ENCODE peak calls at places on chromosomes 4 and X, in five cellular contexts. M, T, B, D and I are unnamed samples.

GRCh38 chrX:100609591-100609990 is 24.9 kb downstream of the TNMD start:
- DNase-seq in M (no peak), T (no peak), B (no peak), D (no peak), I (no peak)

GRCh38 chrX:2559124-2559523 is 58.3 kb upstream of the DHRSX start:
- DNase-seq in M (no peak), T (no peak), B (no peak), D (no peak), I (no peak)

GRCh38 chr4:84683065-84683464 is 100.1 kb downstream of the CDS1 start:
- DNase-seq in M (no peak), T (no peak), B (no peak), D (no peak), I (no peak)

GRCh38 chr4:187451776-187452175 is 543.8 kb upstream of the ZFP42 start:
- DNase-seq in M (no peak), T (no peak), B (no peak), D (no peak), I (no peak)

GRCh38 chr4:2068198-2068470 is 9.0 kb downstream of the NAT8L start:
- DNase-seq in M (no peak), T (no peak), B (no peak), D (no peak), I (no peak)

GRCh38 chr4:85498068-85498733 is 23.3 kb downstream of the ARHGAP24 start:
- DNase-seq in M (peak; percentile 40), T (no peak), B (no peak), D (no peak), I (peak; percentile 93)

GRCh38 chr4:145406970-145407369 is 74.7 kb upstream of the SMAD1 start:
- DNase-seq in M (no peak), T (no peak), B (no peak), D (no peak), I (no peak)

GRCh38 chr4:76622717-76623116 is 187.7 kb downstream of the SHROOM3 start:
- DNase-seq in M (no peak), T (no peak), B (no peak), D (no peak), I (no peak)

GRCh38 chr4:140095694-140096482 is 58.1 kb downstream of the MAML3 start:
- DNase-seq in M (no peak), T (peak; percentile 37), B (peak; percentile 62), D (no peak), I (no peak)

GRCh38 chrX:103774070-103774642 is 2.5 kb upstream of the PLP1 start:
- DNase-seq in M (no peak), T (peak; percentile 28), B (peak; percentile 8), D (no peak), I (no peak)

GRCh38 chr4:130183796-130184195 is 1087.8 kb downstream of the C4orf33 start:
- DNase-seq in M (no peak), T (no peak), B (no peak), D (no peak), I (no peak)

GRCh38 chrX:107683931-107684330 is 55.6 kb downstream of the PRPS1 start:
- DNase-seq in M (no peak), T (no peak), B (no peak), D (no peak), I (no peak)

GRCh38 chr4:23717528-23718248 is 172.2 kb downstream of the PPARGC1A start:
- DNase-seq in M (no peak), T (peak; percentile 65), B (no peak), D (peak; percentile 71), I (peak; percentile 9)

GRCh38 chr4:68162196-68162595 is 32.5 kb upstream of the TMPRSS11F start:
- DNase-seq in M (no peak), T (no peak), B (no peak), D (no peak), I (no peak)

GRCh38 chrX:119516157-119516702 is 48.0 kb downstream of the SLC25A5 start:
- DNase-seq in M (peak; percentile 39), T (peak; percentile 75), B (peak; percentile 39), D (peak; percentile 72), I (peak; percentile 70)

GRCh38 chr4:122652379-122652778 is 31.5 kb upstream of the IL21 start:
- DNase-seq in M (no peak), T (peak; percentile 33), B (peak; percentile 60), D (peak; percentile 43), I (peak; percentile 35)

GRCh38 chr4:142373610-142374009 is 472.5 kb downstream of the INPP4B start:
- DNase-seq in M (no peak), T (no peak), B (no peak), D (no peak), I (no peak)

GRCh38 chr4:145071560-145071959 is 26.4 kb downstream of the ANAPC10 start:
- DNase-seq in M (no peak), T (no peak), B (no peak), D (no peak), I (no peak)

GRCh38 chr4:153638011-153638410 is 46.1 kb upstream of the TLR2 start:
- DNase-seq in M (no peak), T (no peak), B (no peak), D (no peak), I (no peak)

GRCh38 chr4:25775166-25775565 is 87.6 kb downstream of the SEL1L3 start:
- DNase-seq in M (no peak), T (no peak), B (no peak), D (no peak), I (no peak)

GRCh38 chr4:142959156-142959555 is 113.1 kb upstream of the INPP4B start:
- DNase-seq in M (no peak), T (no peak), B (no peak), D (no peak), I (peak; percentile 3)

GRCh38 chrX:131477498-131477897 is 66.4 kb upstream of the OR13H1 start:
- DNase-seq in M (no peak), T (no peak), B (no peak), D (no peak), I (no peak)

GRCh38 chrX:135707880-135708279 is 5.6 kb upstream of the CT45A1 start:
- DNase-seq in M (no peak), T (peak; percentile 52), B (peak; percentile 16), D (peak; percentile 76), I (peak; percentile 12)

GRCh38 chrX:43456056-43456455 is 200.0 kb upstream of the MAOA start:
- DNase-seq in M (no peak), T (peak; percentile 28), B (no peak), D (no peak), I (no peak)

GRCh38 chr4:54400802-54401201 is 171.7 kb downstream of the PDGFRA start:
- DNase-seq in M (no peak), T (no peak), B (no peak), D (no peak), I (no peak)

GRCh38 chr4:156109943-156110925 is 156.6 kb upstream of the CTSO start:
- DNase-seq in M (no peak), T (no peak), B (no peak), D (no peak), I (peak; percentile 67)

GRCh38 chr4:164731827-164732474 is 22.0 kb upstream of the SMIM31 start:
- DNase-seq in M (peak; percentile 3), T (peak; percentile 54), B (peak; percentile 43), D (peak; percentile 67), I (peak; percentile 32)

GRCh38 chr4:140156529-140157171 is 2.7 kb upstream of the MAML3 start:
- DNase-seq in M (peak; percentile 24), T (no peak), B (no peak), D (no peak), I (peak; percentile 84)

GRCh38 chrX:96568088-96568487 is 116.6 kb upstream of the DIAPH2 start:
- DNase-seq in M (no peak), T (no peak), B (no peak), D (no peak), I (peak; percentile 14)

GRCh38 chrX:96564595-96564994 is 120.0 kb upstream of the DIAPH2 start:
- DNase-seq in M (no peak), T (no peak), B (no peak), D (no peak), I (peak; percentile 5)

GRCh38 chrX:96566856-96567255 is 117.8 kb upstream of the DIAPH2 start:
- DNase-seq in M (no peak), T (no peak), B (no peak), D (no peak), I (no peak)

GRCh38 chrX:96569034-96569433 is 115.6 kb upstream of the DIAPH2 start:
- DNase-seq in M (no peak), T (no peak), B (no peak), D (no peak), I (no peak)

DNA sequence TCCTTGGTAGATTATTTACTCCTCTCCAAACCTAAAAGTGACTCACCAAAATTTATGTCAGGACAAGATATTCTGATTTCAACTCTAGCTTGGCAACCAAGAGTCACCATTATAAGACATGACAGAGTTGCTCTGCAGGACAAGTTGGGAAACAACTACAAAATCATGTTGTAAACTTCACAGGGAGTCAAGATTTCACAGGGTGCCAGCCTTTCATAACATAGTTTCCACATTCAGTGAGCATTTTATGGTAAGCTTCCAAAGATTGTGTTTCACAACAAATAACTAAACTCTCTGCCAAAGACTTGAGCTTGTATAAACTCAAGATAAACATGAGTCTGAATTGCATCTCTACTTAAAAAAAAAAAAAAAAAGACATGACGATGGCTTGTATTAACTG is 121.0 kb upstream of the DIAPH2 start:
- DNase-seq in M (no peak), T (no peak), B (no peak), D (no peak), I (peak; percentile 45)
- TF ChIP-seq POLR2AphosphoS5 in M (no peak), T (no peak), B (no peak), D (no peak), I (no peak)

DNA sequence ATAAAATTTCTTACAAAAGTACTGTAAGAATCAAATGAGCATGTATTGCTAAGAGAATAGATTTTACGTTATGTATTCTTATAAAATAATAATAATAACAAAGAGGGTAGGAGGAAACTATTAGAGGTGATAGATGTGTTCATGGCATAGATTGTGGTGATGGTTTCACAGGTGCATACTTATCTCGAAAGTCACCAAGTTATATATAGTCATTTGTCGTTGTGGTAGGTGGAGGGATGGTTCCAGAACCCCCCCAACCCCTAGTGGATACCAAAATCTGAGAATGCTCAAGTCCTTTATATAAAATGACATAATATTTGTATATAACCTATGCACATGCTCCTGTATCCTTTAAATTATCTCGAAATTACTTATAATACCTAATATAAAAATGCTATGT is 36.7 kb upstream of the H2AZ1 start:
- DNase-seq in M (peak; percentile 3), T (no peak), B (no peak), D (no peak), I (no peak)
- TF ChIP-seq CTCF in M (no peak), T (no peak), B (no peak), D (no peak), I (no peak)

DNA sequence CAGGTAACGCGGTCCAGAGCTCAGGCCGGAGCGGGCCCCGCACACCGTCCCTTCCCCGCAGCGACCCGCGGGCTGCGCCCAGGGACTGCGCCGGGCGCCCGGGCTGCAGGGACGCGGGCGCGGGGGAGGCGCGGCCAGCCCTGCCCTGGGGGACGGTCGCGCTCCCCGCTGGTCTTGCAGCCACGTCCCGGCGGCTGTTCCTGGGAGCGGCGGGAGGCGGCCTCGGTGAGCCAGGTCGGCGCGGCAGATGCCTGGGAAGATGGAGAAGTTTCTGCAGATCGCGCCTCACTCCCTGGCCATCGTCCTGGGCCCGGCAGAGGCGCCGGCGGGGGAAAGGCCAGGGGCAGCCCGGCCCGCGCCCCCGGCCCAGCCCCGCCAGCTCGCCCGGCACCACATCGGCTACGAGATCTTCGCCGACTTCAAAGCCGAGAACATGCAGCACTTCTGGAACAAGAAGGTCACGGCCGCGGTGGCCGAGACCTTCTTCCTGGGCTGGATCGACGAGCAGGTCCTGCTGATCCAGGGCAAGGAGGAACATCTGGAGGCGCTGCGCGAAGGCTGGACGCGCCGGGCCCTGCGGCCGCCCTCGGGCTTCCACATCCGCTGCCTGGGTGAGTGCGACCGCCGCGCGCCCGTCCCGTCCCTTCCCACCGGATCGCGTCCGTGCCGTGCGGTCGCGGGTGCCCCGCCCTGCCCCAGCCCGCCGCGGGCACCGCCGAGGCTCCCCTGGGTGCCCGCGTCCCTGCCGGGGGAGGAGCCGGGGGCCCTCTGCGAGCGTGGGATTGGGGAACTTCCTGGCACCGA is 107.5 kb upstream of the STOX2 start:
- DNase-seq in M (no peak), T (peak; percentile 83), B (no peak), D (no peak), I (peak; percentile 45)
- TF ChIP-seq REST in M (no peak), T (no peak), B (no peak), D (no peak), I (no peak)

GRCh38 chr4:88765729-88766128 is 68.1 kb upstream of the NAP1L5 start:
- DNase-seq in M (no peak), T (no peak), B (no peak), D (no peak), I (no peak)
- TF ChIP-seq POLR2AphosphoS5 in M (no peak), T (no peak), B (no peak), D (no peak), I (no peak)